ENCODE peak calls at places on chromosomes 11 and 22, in four cellular contexts. One of them, this sample, is unnamed.

GRCh38 chr22:45527456-45527855 is 24.8 kb downstream of the FBLN1 start:
- DNase-seq in K562: no peak
- DNase-seq in GM12878: no peak
- DNase-seq in HepG2: no peak
- DNase-seq in this sample: no peak

GRCh38 chr11:35344990-35345655 is 74.2 kb downstream of the SLC1A2 start:
- DNase-seq in HepG2: no peak
- DNase-seq in K562: no peak
- DNase-seq in GM12878: no peak
- DNase-seq in this sample: no peak

GRCh38 chr11:8055111-8055835 is 25.7 kb upstream of the TUB start:
- DNase-seq in GM12878: no peak
- DNase-seq in K562: no peak
- DNase-seq in HepG2: no peak
- DNase-seq in this sample: no peak

GRCh38 chr11:110891411-110891810 is 179.2 kb upstream of the ARHGAP20 start:
- DNase-seq in GM12878: no peak
- DNase-seq in K562: no peak
- DNase-seq in HepG2: no peak
- DNase-seq in this sample: no peak

GRCh38 chr11:74909812-74910211 is 39.1 kb downstream of the XRRA1 start:
- DNase-seq in K562: no peak
- DNase-seq in GM12878: no peak
- DNase-seq in HepG2: no peak
- DNase-seq in this sample: no peak

GRCh38 chr11:4559527-4560440 is 14.8 kb downstream of the OR52M1 start:
- DNase-seq in K562: no peak
- DNase-seq in HepG2: no peak
- DNase-seq in GM12878: no peak
- DNase-seq in this sample: no peak

GRCh38 chr11:4862447-4863236 is 13.6 kb upstream of the OR51S1 start:
- DNase-seq in GM12878: no peak
- DNase-seq in K562: no peak
- DNase-seq in HepG2: no peak
- DNase-seq in this sample: no peak

GRCh38 chr11:117950320-117950719 is 21.1 kb upstream of the TMPRSS13 start:
- DNase-seq in GM12878: no peak
- DNase-seq in HepG2: no peak
- DNase-seq in K562: no peak
- DNase-seq in this sample: no peak

GRCh38 chr11:12560362-12560761 is 113.9 kb upstream of the TEAD1 start:
- DNase-seq in HepG2: no peak
- DNase-seq in K562: no peak
- DNase-seq in GM12878: no peak
- DNase-seq in this sample: no peak

GRCh38 chr11:26331911-26332571 is at the start of gene ANO3:
- DNase-seq in GM12878: no peak
- DNase-seq in HepG2: peak
- DNase-seq in K562: peak
- DNase-seq in this sample: peak

GRCh38 chr22:27213766-27214581 is 556.6 kb downstream of the MIAT start:
- DNase-seq in GM12878: no peak
- DNase-seq in K562: no peak
- DNase-seq in HepG2: no peak
- DNase-seq in this sample: no peak

GRCh38 chr11:69842746-69843528 is 23.7 kb upstream of the FGF3 start:
- DNase-seq in HepG2: no peak
- DNase-seq in K562: no peak
- DNase-seq in GM12878: no peak
- DNase-seq in this sample: no peak

GRCh38 chr11:13143486-13144297 is 133.9 kb upstream of the BMAL1 start:
- DNase-seq in K562: no peak
- DNase-seq in HepG2: no peak
- DNase-seq in GM12878: no peak
- DNase-seq in this sample: no peak

GRCh38 chr22:25990940-25991339 is 178.3 kb upstream of the SEZ6L start:
- DNase-seq in GM12878: no peak
- DNase-seq in HepG2: no peak
- DNase-seq in K562: no peak
- DNase-seq in this sample: no peak

GRCh38 chr11:77151804-77152513 is 23.9 kb downstream of the MYO7A start:
- DNase-seq in K562: no peak
- DNase-seq in HepG2: no peak
- DNase-seq in GM12878: peak
- DNase-seq in this sample: no peak

GRCh38 chr11:6544921-6545850 is 48.1 kb downstream of the DNHD1 start:
- DNase-seq in HepG2: no peak
- DNase-seq in K562: no peak
- DNase-seq in GM12878: no peak
- DNase-seq in this sample: no peak

GRCh38 chr11:78188012-78188808 is at the start of gene KCTD21:
- DNase-seq in GM12878: peak
- DNase-seq in HepG2: peak
- DNase-seq in K562: peak
- DNase-seq in this sample: peak

GRCh38 chr22:47626428-47627390 is 864.3 kb downstream of the TBC1D22A start:
- DNase-seq in HepG2: peak
- DNase-seq in K562: no peak
- DNase-seq in GM12878: no peak
- DNase-seq in this sample: no peak

GRCh38 chr11:83971063-83971462 is 684.9 kb upstream of the CCDC90B start:
- DNase-seq in GM12878: peak
- DNase-seq in K562: no peak
- DNase-seq in HepG2: no peak
- DNase-seq in this sample: no peak

GRCh38 chr22:47309946-47310345 is 547.5 kb downstream of the TBC1D22A start:
- DNase-seq in GM12878: no peak
- DNase-seq in HepG2: no peak
- DNase-seq in K562: no peak
- DNase-seq in this sample: no peak

GRCh38 chr11:121722431-121723256 is 269.9 kb upstream of the SORL1-AS1 start:
- DNase-seq in HepG2: peak
- DNase-seq in K562: no peak
- DNase-seq in GM12878: no peak
- DNase-seq in this sample: peak

GRCh38 chr11:114058026-114058706 is 1.3 kb upstream of the ZBTB16 start:
- DNase-seq in GM12878: no peak
- DNase-seq in HepG2: no peak
- DNase-seq in K562: no peak
- DNase-seq in this sample: peak

GRCh38 chr22:33837806-33838205 is 82.5 kb downstream of the LARGE1 start:
- DNase-seq in GM12878: no peak
- DNase-seq in HepG2: no peak
- DNase-seq in K562: no peak
- DNase-seq in this sample: no peak

GRCh38 chr11:46639197-46639839 is 22.0 kb downstream of the ATG13 start:
- DNase-seq in HepG2: no peak
- DNase-seq in K562: no peak
- DNase-seq in GM12878: no peak
- DNase-seq in this sample: no peak

GRCh38 chr11:46641639-46642038 is 24.3 kb downstream of the ATG13 start:
- DNase-seq in K562: no peak
- DNase-seq in HepG2: no peak
- DNase-seq in GM12878: no peak
- DNase-seq in this sample: no peak

GRCh38 chr11:46642627-46643335 is 25.4 kb downstream of the ATG13 start:
- DNase-seq in K562: peak
- DNase-seq in HepG2: no peak
- DNase-seq in GM12878: no peak
- DNase-seq in this sample: no peak

GRCh38 chr11:46637546-46637945 is 20.2 kb downstream of the ATG13 start:
- DNase-seq in HepG2: no peak
- DNase-seq in K562: no peak
- DNase-seq in GM12878: no peak
- DNase-seq in this sample: no peak

GRCh38 chr11:46640034-46640788 is 22.9 kb downstream of the ATG13 start:
- DNase-seq in K562: no peak
- DNase-seq in HepG2: no peak
- DNase-seq in GM12878: no peak
- DNase-seq in this sample: no peak
- TF ChIP-seq CHD2 in K562: no peak
- TF ChIP-seq CHD2 in HepG2: no peak
- TF ChIP-seq CHD2 in GM12878: no peak
- TF ChIP-seq CHD2 in this sample: no peak

DNA sequence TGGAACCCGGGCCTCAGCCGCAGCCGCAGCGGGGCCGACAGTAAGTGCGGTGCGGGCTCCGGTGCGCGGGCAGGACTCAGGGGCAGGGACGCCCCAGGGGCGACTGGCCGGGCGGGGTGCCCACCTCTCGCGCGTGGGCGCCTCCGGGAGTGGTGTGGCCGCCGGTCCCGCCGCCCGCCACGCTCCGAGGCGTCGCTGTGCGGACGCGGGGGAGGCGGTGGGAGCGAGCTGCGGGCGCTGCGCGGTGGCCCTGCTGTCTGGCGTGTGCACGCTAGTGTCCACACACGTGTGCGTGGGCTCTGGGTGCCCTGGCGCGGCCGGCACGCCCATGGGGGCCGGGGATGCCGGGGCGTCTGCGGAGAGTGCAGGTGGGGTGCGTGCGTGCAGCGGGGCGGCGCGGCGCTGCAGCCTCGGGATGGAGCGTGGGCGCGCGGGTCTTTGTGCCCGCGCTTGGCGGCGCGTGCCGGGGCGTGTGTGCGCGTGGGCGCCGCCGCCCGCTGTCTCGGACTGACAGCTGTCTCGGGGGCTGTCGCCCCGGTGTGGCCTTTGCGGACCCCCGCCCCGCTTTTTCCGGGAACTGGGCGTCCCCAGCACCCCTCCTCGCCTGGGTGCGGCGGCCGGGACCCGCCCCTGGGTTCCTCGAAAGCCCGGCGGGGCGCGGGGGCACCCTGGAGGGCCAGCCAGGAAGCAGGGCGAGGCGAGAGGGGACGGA is 800 bp downstream of the KCNK4 start:
- DNase-seq in K562: no peak
- DNase-seq in GM12878: no peak
- DNase-seq in HepG2: no peak
- DNase-seq in this sample: no peak
- TF ChIP-seq EZH2 in K562: no peak
- TF ChIP-seq EZH2 in GM12878: no peak
- TF ChIP-seq EZH2 in HepG2: no peak
- TF ChIP-seq EZH2 in this sample: peak

GRCh38 chr11:59151761-59152160 is 9.1 kb downstream of the FAM111A start:
- DNase-seq in K562: no peak
- DNase-seq in GM12878: no peak
- DNase-seq in HepG2: no peak
- DNase-seq in this sample: no peak
- H3K27ac ChIP-seq in K562: no peak
- H3K27ac ChIP-seq in GM12878: peak
- H3K27ac ChIP-seq in HepG2: no peak
- H3K27ac ChIP-seq in this sample: no peak

GRCh38 chr11:18722293-18722637 is 3.7 kb downstream of the IGSF22 start:
- DNase-seq in K562: no peak
- DNase-seq in HepG2: no peak
- DNase-seq in GM12878: no peak
- DNase-seq in this sample: no peak
- TF ChIP-seq CHD2 in K562: no peak
- TF ChIP-seq CHD2 in HepG2: no peak
- TF ChIP-seq CHD2 in GM12878: no peak
- TF ChIP-seq CHD2 in this sample: no peak

DNA sequence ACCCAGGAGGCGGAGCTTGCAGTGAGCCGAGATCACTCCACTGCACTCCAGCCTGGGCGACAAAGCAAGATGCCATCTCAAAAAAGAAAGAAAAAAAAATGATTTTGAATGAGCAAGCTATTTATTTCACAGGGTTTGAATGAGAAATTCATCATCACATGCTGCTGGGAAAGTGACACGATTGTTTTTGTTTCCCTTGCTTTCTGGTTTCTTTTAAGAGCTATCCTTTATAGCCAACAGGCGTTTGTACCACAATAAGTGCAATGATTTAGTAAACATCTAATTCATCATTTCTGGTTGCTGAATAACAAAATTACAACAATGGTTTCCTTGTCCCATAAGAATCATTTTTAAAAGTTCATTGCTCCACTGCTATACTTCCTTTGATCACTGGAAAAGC is 129.9 kb downstream of the GUCY1A2 start:
- DNase-seq in HepG2: no peak
- DNase-seq in K562: no peak
- DNase-seq in GM12878: no peak
- DNase-seq in this sample: no peak
- TF ChIP-seq EZH2 in HepG2: no peak
- TF ChIP-seq EZH2 in K562: no peak
- TF ChIP-seq EZH2 in GM12878: no peak
- TF ChIP-seq EZH2 in this sample: no peak

DNA sequence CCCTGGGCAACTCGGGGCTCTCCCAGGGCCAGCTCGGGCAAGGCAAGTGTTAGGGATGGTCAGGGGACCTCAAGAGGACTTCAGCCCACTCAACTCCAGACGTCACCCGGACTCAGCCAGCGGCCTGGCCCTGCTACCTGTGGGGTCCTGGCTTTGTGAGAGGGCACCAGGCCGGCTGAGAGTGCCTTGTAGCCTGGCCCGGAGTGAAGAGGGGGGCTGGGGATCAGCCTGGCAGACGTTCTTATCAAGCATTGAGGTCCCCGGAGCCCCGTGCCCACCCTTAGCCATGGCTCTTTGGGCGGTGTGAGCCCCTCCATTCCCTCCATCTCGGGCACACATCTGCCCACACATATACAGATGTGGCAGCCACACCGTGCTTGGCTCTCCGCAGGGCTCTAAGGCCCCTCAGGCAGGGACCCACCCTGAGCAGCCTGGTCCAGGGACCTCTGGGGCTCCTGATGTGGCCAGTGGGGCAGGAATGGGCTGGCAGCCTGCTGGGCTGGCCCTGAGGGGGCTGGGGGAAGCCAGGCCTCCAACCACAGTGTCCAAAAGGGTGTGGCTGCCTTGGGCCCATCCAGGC is 15.3 kb downstream of the LSP1 start:
- DNase-seq in HepG2: no peak
- DNase-seq in K562: no peak
- DNase-seq in GM12878: no peak
- DNase-seq in this sample: no peak
- H3K27ac ChIP-seq in HepG2: no peak
- H3K27ac ChIP-seq in K562: no peak
- H3K27ac ChIP-seq in GM12878: no peak
- H3K27ac ChIP-seq in this sample: no peak

This sample was measured in H1.